ENCODE peak calls at places on chromosomes 2 and 18, in six cellular contexts. S is GM12865; U is activated naive CD8-positive, alpha-beta T cell treated with anti-CD3 and anti-CD28 coated beads, Interleukin-2, amount 50 U/mL, for 24 hours; C is NCI-H748 treated with DMSO at 0.1 percent for 48 hours; F is NCI-H1694 treated with DMSO at 0.1 percent for 48 hours; B is AG08395. A is an unnamed sample.

GRCh38 chr2:916935-917334 is 33.7 kb upstream of the SNTG2 start:
- DNase-seq in S (no peak), C (no peak), U (no peak), B (no peak), F (no peak), A (no peak)

GRCh38 chr18:61731169-61731568 is 161.6 kb downstream of the RNF152 start:
- DNase-seq in F (peak; percentile 9), B (no peak), S (no peak), U (no peak), C (no peak), A (no peak)

GRCh38 chr2:241857041-241857541 is 1.6 kb downstream of the PDCD1 start:
- DNase-seq in C (no peak), F (no peak), S (no peak), B (no peak), U (no peak), A (no peak)

GRCh38 chr2:1754461-1755170 is 10.3 kb upstream of the PXDN start:
- DNase-seq in S (no peak), U (no peak), B (no peak), C (no peak), F (no peak), A (no peak)

GRCh38 chr2:102494570-102494969 is 21.5 kb downstream of the SLC9A4 start:
- DNase-seq in C (no peak), U (no peak), F (no peak), S (no peak), B (no peak), A (no peak)

GRCh38 chr2:102145939-102146338 is 3.4 kb downstream of the IL1R1 start:
- DNase-seq in B (no peak), F (no peak), C (no peak), S (no peak), U (no peak), A (no peak)

GRCh38 chr2:148739454-148740105 is 95.0 kb downstream of the EPC2 start:
- DNase-seq in S (no peak), C (no peak), U (no peak), B (no peak), F (no peak), A (no peak)

GRCh38 chr2:183542593-183542992 is 418.4 kb downstream of the NUP35 start:
- DNase-seq in C (no peak), B (no peak), F (no peak), S (no peak), U (no peak), A (no peak)

GRCh38 chr2:239293450-239294430 is 107.1 kb downstream of the HDAC4 start:
- DNase-seq in U (peak; percentile 67), C (no peak), B (no peak), F (no peak), S (peak; percentile 61), A (peak; percentile 57)

GRCh38 chr2:36373149-36373880 is 17.7 kb downstream of the CRIM1 start:
- DNase-seq in S (no peak), C (no peak), F (no peak), B (peak; percentile 45), U (no peak), A (no peak)

GRCh38 chr2:42182654-42183308 is 13.6 kb downstream of the EML4 start:
- DNase-seq in S (no peak), C (peak; percentile 78), F (no peak), U (no peak), B (no peak), A (no peak)

GRCh38 chr2:112917856-112918255 is 6.9 kb downstream of the IL37 start:
- DNase-seq in S (no peak), B (no peak), F (no peak), C (no peak), U (no peak), A (no peak)

GRCh38 chr2:10146366-10147005 is 23.9 kb downstream of the RRM2 start:
- DNase-seq in F (no peak), U (no peak), C (no peak), B (no peak), S (no peak), A (no peak)

GRCh38 chr2:127106457-127106997 is 427 bp downstream of the BIN1 start:
- DNase-seq in B (peak; percentile 38), S (no peak), F (no peak), C (no peak), U (peak; percentile 23), A (no peak)

GRCh38 chr2:160423141-160423540 is 70.5 kb downstream of the RBMS1 start:
- DNase-seq in B (no peak), C (no peak), U (no peak), S (no peak), F (no peak), A (no peak)

GRCh38 chr2:203579730-203580129 is 44.6 kb upstream of the RAPH1 start:
- DNase-seq in U (no peak), S (no peak), C (no peak), B (no peak), F (no peak), A (no peak)

GRCh38 chr2:147364597-147364996 is 480.2 kb upstream of the ACVR2A start:
- DNase-seq in U (no peak), B (no peak), C (no peak), F (no peak), S (peak; percentile 42), A (no peak)

GRCh38 chr2:201852878-201853415 is 46.6 kb downstream of the CDK15 start:
- DNase-seq in F (no peak), U (no peak), S (peak; percentile 15), C (no peak), B (no peak), A (no peak)

GRCh38 chr2:128259585-128259984 is 59.1 kb downstream of the HS6ST1 start:
- DNase-seq in U (no peak), C (no peak), F (no peak), B (no peak), S (no peak), A (no peak)

A was measured in GM10248.